ENCODE peak calls at places on chromosomes 1 and 21, in eight cellular contexts. U is endodermal cell; A is transverse colon; D is tibial artery; E is CD8-positive, alpha-beta T cell; W is left ventricle myocardium inferior; G is heart right ventricle; K is hepatocyte. C is an unnamed sample.

GRCh38 chr1:45507893-45508292 is 7.8 kb downstream of the MMACHC start:
- DNase-seq in A (no peak), U (no peak), D (no peak), G (no peak), W (no peak), K (no peak), E (no peak), C (no peak)

GRCh38 chr1:1062364-1063163 is 11.5 kb downstream of the RNF223 start:
- DNase-seq in D (no peak), A (no peak), K (peak; percentile 46), W (no peak), U (no peak), G (no peak), E (no peak), C (no peak)

GRCh38 chr21:46096596-46096981 is 1.3 kb upstream of the COL6A2 start:
- DNase-seq in D (no peak), G (no peak), W (no peak), E (no peak), U (no peak), A (no peak), K (no peak), C (no peak)

GRCh38 chr1:74856174-74856573 is 123.2 kb downstream of the TYW3 start:
- DNase-seq in U (no peak), D (no peak), K (no peak), E (no peak), G (no peak), A (no peak), W (no peak), C (no peak)

GRCh38 chr21:18369115-18369514 is 34.5 kb downstream of the TMPRSS15 start:
- DNase-seq in W (no peak), D (no peak), K (peak; percentile 34), A (no peak), G (no peak), E (no peak), U (no peak), C (no peak)

GRCh38 chr1:151024540-151025146 is 11.7 kb upstream of the BNIPL start:
- DNase-seq in G (peak; percentile 76), W (peak; percentile 78), D (peak; percentile 89), K (peak; percentile 79), A (peak; percentile 85), E (peak; percentile 84), U (peak; percentile 98), C (no peak)

GRCh38 chr1:206674745-206675175 is 9.9 kb upstream of the MAPKAPK2 start:
- DNase-seq in A (peak; percentile 82), E (no peak), U (no peak), D (peak; percentile 87), W (no peak), K (peak; percentile 83), G (peak; percentile 38), C (peak; percentile 62)

GRCh38 chr21:26137379-26138060 is 33.0 kb downstream of the APP start:
- DNase-seq in A (no peak), E (no peak), U (no peak), K (no peak), W (no peak), D (no peak), G (no peak), C (peak; percentile 32)

GRCh38 chr1:231376875-231377549 is 38.9 kb downstream of the SPRTN start:
- DNase-seq in U (no peak), K (no peak), G (no peak), A (no peak), D (no peak), W (no peak), E (no peak), C (no peak)

GRCh38 chr1:239354211-239354610 is 32.2 kb upstream of the CHRM3 start:
- DNase-seq in D (no peak), E (no peak), U (no peak), W (no peak), A (no peak), K (no peak), G (no peak), C (no peak)

GRCh38 chr1:151972533-151973270 is 21.0 kb downstream of the S100A10 start:
- DNase-seq in E (no peak), A (peak; percentile 67), D (no peak), U (peak; percentile 74), K (peak; percentile 83), W (no peak), G (no peak), C (no peak)

GRCh38 chr1:30586671-30587070 is 136.7 kb downstream of the MATN1 start:
- DNase-seq in E (no peak), D (peak; percentile 23), G (no peak), U (no peak), A (no peak), K (no peak), W (no peak), C (no peak)

GRCh38 chr1:111730282-111730681 is 8.9 kb downstream of the INKA2 start:
- DNase-seq in E (no peak), A (no peak), G (no peak), U (no peak), W (no peak), D (no peak), K (no peak), C (no peak)

GRCh38 chr1:111733183-111733995 is 5.8 kb downstream of the INKA2 start:
- DNase-seq in E (no peak), A (peak; percentile 36), D (no peak), G (peak; percentile 79), U (no peak), K (peak; percentile 47), W (peak; percentile 74), C (no peak)

GRCh38 chr1:111730706-111731105 is 8.5 kb downstream of the INKA2 start:
- DNase-seq in D (no peak), G (no peak), U (no peak), E (no peak), W (no peak), K (no peak), A (no peak), C (no peak)

GRCh38 chr1:111732718-111733117 is 6.5 kb downstream of the INKA2 start:
- DNase-seq in K (no peak), D (no peak), G (no peak), U (no peak), W (no peak), E (no peak), A (no peak), C (no peak)

DNA sequence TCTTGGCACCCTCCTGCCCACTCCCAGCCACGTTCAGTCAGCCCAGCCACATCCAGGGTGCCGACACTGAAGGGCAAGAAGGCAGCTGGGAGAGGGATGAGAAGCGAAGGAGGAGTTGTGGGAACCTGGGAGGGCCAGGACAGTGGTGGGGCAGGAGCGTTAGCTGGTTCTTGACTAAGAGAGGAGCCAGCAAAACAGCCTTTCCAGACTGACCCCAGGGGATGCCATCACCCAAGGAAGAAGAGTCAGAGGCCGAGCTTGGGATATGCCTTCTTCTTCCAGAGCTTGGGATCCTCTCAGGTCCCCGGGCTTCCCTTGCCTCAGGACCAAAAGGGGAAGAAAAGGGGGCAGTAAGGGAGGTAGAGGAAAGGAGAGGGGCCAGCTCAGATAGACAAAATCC is 7.2 kb downstream of the INKA2 start:
- DNase-seq in E (no peak), D (no peak), G (no peak), W (no peak), U (no peak), A (no peak), K (no peak), C (no peak)
- H3K27ac ChIP-seq in E (no peak overlapping the region), D (no peak overlapping the region), G (peak overlapping the region; percentile 79), W (peak overlapping the region; percentile 98), U (no peak overlapping the region), A (no peak overlapping the region), K (no peak overlapping the region), C (no peak overlapping the region)

DNA sequence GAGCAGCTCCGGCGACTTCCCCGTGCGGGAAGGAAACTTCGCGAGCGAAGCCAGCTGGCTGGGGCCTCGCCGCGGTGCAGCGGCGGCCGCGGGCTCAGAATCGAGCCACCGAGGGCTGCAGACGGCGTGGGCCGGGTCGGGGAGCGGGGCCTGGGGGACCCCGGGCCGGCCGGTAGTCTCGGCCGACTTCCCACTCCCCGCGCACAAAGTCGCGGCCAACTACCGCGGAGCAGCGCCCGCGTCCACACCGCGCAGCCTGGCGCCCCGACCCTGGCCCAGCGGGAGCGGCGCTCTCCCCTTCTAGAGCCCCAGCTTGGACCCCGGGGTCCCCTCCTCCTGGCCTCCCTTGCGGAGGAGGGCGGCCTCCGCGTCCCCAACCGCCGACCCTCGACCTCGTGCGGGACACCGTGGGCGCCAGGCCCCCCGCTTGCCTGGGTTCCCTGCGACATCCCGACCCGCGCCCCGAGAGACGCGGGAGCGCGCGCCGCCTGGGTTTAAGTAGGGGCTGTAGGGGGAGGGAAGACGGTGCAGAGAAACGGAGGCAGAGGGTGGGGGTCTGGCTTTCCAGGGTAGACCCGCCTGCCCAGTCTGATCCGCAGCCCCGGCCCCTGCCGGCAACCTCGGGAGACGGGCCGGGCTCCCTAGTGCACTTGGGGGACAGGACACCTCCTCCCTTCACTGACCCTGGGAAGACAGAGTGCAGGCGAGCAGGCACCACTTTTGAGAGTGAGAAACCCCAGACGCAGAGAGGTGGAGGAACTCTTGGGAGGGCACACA is 4.7 kb downstream of the PRDM16 start:
- DNase-seq in W (no peak), A (no peak), G (no peak), U (peak; percentile 64), E (no peak), K (peak; percentile 34), D (no peak), C (no peak)
- H3K4me3 ChIP-seq in W (peak overlapping the region; percentile 87), A (no peak overlapping the region), G (peak overlapping the region; percentile 10), U (peak overlapping the region; percentile 29), E (no peak overlapping the region), K (no peak overlapping the region), D (peak overlapping the region; percentile 77), C (peak overlapping the region; percentile 60)

DNA sequence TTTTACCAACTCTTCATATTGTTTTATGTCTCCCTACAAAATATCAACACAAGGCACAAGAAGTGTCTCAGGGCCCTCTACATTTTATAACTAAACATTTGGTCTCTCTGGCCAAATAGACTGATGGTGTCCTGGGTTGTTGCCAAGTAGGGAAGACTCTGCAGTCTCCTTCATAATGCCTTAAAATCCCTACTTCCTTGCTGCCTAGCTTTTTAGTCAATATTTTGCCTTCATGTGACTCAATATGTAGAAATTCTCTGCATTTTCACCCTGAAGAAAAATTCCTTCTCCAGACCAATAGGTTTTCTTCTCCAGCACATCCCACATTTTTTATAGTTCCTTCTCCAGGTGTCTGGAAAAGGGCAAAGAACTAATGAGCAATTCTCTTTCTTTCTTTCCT is 72.5 kb upstream of the IPO9 start:
- DNase-seq in A (no peak), K (peak; percentile 35), U (no peak), E (no peak), D (no peak), G (no peak), W (no peak), C (no peak)
- H3K4me1 ChIP-seq in A (no peaks in the 10 kb centered on the region), K (peaks cover 16% of the 10 kb centered on the region), U (peaks cover 14% of the 10 kb centered on the region), E (no peaks in the 10 kb centered on the region), D (peaks cover 15% of the 10 kb centered on the region), G (peaks cover 97% of the 10 kb centered on the region), W (peaks cover 100% of the 10 kb centered on the region), C (peaks cover 8% of the 10 kb centered on the region)

GRCh38 chr21:32308696-32309095 is 10.0 kb downstream of the MRAP start:
- DNase-seq in W (no peak), U (no peak), G (no peak), E (no peak), D (no peak), A (no peak), K (no peak), C (no peak)

GRCh38 chr21:32304998-32305397 is 6.3 kb downstream of the MRAP start:
- DNase-seq in D (no peak), G (no peak), W (no peak), A (no peak), E (no peak), U (no peak), K (no peak), C (no peak)

GRCh38 chr21:32307706-32308105 is 9.1 kb downstream of the MRAP start:
- DNase-seq in W (no peak), D (no peak), E (no peak), U (no peak), K (no peak), G (no peak), A (no peak), C (no peak)

GRCh38 chr21:32303385-32303784 is 4.7 kb downstream of the MRAP start:
- DNase-seq in U (no peak), D (no peak), A (no peak), W (no peak), G (no peak), E (no peak), K (no peak), C (no peak)

GRCh38 chr21:32306021-32306780 is 7.5 kb downstream of the MRAP start:
- DNase-seq in A (no peak), W (no peak), G (no peak), E (no peak), D (no peak), U (peak; percentile 97), K (no peak), C (no peak)
- H3K27ac ChIP-seq in A (no peak overlapping the region), W (no peak overlapping the region), G (no peak overlapping the region), E (no peak overlapping the region), D (no peak overlapping the region), U (no peak overlapping the region), K (no peak overlapping the region), C (no peak overlapping the region)

C was measured in Panc1.